ENCODE peak calls at places on chromosomes 7 and 10, in six cellular contexts. C, O, P, X, D and Y are unnamed samples.

GRCh38 chr10:35435824-35436223 is 99.5 kb downstream of the CCNY start:
- DNase-seq in C (no peak), O (no peak), P (no peak), X (no peak), D (no peak), Y (no peak)

GRCh38 chr7:52447781-52448180 is 587.7 kb upstream of the POM121L12 start:
- DNase-seq in C (no peak), O (peak; percentile 40), P (no peak), X (no peak), D (no peak), Y (no peak)

GRCh38 chr10:1448252-1448901 is 288.9 kb downstream of the ADARB2 start:
- DNase-seq in C (no peak), O (no peak), P (no peak), X (no peak), D (no peak), Y (no peak)

GRCh38 chr7:73521636-73522080 is 435 bp downstream of the BAZ1B start:
- DNase-seq in C (peak; percentile 42), O (no peak), P (peak; percentile 73), X (peak; percentile 83), D (no peak), Y (no peak)

GRCh38 chr10:23439920-23440875 is 1.3 kb downstream of the OTUD1 start:
- DNase-seq in C (no peak), O (no peak), P (peak; percentile 50), X (peak; percentile 43), D (peak; percentile 11), Y (no peak)

GRCh38 chr10:133451346-133451745 is 2.4 kb upstream of the SCART1 start:
- DNase-seq in C (no peak), O (no peak), P (no peak), X (no peak), D (no peak), Y (no peak)

GRCh38 chr7:2138146-2138765 is 94.5 kb downstream of the MAD1L1 start:
- DNase-seq in C (no peak), O (no peak), P (peak; percentile 9), X (no peak), D (peak; percentile 40), Y (no peak)

GRCh38 chr7:97015279-97015678 is 9.4 kb downstream of the DLX5 start:
- DNase-seq in C (no peak), O (no peak), P (no peak), X (no peak), D (no peak), Y (no peak)

GRCh38 chr10:44177610-44178009 is 207.3 kb downstream of the CXCL12 start:
- DNase-seq in C (no peak), O (no peak), P (no peak), X (no peak), D (no peak), Y (no peak)

GRCh38 chr7:1312098-1313070 is 79.7 kb downstream of the UNCX start:
- DNase-seq in C (no peak), O (no peak), P (no peak), X (no peak), D (no peak), Y (no peak)

GRCh38 chr7:66557214-66558200 is 71.2 kb upstream of the KCTD7 start:
- DNase-seq in C (peak; percentile 6), O (no peak), P (peak; percentile 79), X (peak; percentile 86), D (peak; percentile 51), Y (no peak)